ENCODE peak calls at places on chromosomes 12 and 14, in six cellular contexts. E is SK-N-SH, J is transverse colon, R is uterus, V is GM23248, Q is PC-3. A is an unnamed sample.

GRCh38 chr14:39442293-39442692 is 10.1 kb upstream of the FBXO33 start:
- DNase-seq in E (no peak), J (no peak), R (peak; percentile 11), V (no peak), Q (no peak), A (no peak)

GRCh38 chr12:46368684-46369083 is 3.9 kb downstream of the SLC38A2 start:
- DNase-seq in E (no peak), J (no peak), R (no peak), V (no peak), Q (no peak), A (no peak)

GRCh38 chr14:53109028-53109687 is 44.0 kb downstream of the DDHD1 start:
- DNase-seq in E (no peak), J (peak; percentile 35), R (no peak), V (peak; percentile 54), Q (no peak), A (no peak)

GRCh38 chr14:29810657-29811056 is 117.0 kb downstream of the PRKD1 start:
- DNase-seq in E (no peak), J (no peak), R (no peak), V (peak; percentile 26), Q (peak; percentile 22), A (no peak)

GRCh38 chr14:56659361-56659760 is 79.8 kb downstream of the TMEM260 start:
- DNase-seq in E (no peak), J (no peak), R (no peak), V (no peak), Q (no peak), A (no peak)

GRCh38 chr12:32302218-32302826 is 97.0 kb upstream of the FGD4 start:
- DNase-seq in E (peak; percentile 55), J (peak; percentile 17), R (no peak), V (peak; percentile 45), Q (peak; percentile 58), A (no peak)

GRCh38 chr12:105449406-105449805 is 118.9 kb downstream of the C12orf75 start:
- DNase-seq in E (no peak), J (no peak), R (no peak), V (no peak), Q (no peak), A (no peak)

GRCh38 chr12:48681416-48681737 is 661 bp downstream of the KANSL2 start:
- DNase-seq in E (peak; percentile 51), J (no peak), R (no peak), V (peak; percentile 59), Q (peak; percentile 11), A (no peak)

GRCh38 chr12:105358789-105359188 is 28.3 kb downstream of the C12orf75 start:
- DNase-seq in E (no peak), J (no peak), R (no peak), V (no peak), Q (no peak), A (no peak)

GRCh38 chr14:69354383-69355154 is 43.5 kb downstream of the ERH start:
- DNase-seq in E (no peak), J (peak; percentile 75), R (no peak), V (no peak), Q (no peak), A (no peak)

GRCh38 chr14:103362780-103363179 is 22.4 kb upstream of the MARK3 start:
- DNase-seq in E (no peak), J (no peak), R (no peak), V (peak; percentile 35), Q (peak; percentile 55), A (no peak)

GRCh38 chr12:57755194-57755453 is 221 bp downstream of the MARCHF9 start:
- DNase-seq in E (no peak), J (no peak), R (no peak), V (no peak), Q (no peak), A (no peak)

GRCh38 chr12:124454352-124454725 is 113.1 kb downstream of the NCOR2 start:
- DNase-seq in E (no peak), J (no peak), R (no peak), V (no peak), Q (no peak), A (no peak)

GRCh38 chr12:130053641-130054040 is 108.6 kb upstream of the FZD10 start:
- DNase-seq in E (no peak), J (no peak), R (no peak), V (no peak), Q (no peak), A (no peak)

GRCh38 chr12:65881965-65882413 is 57.7 kb downstream of the HMGA2 start:
- DNase-seq in E (no peak), J (peak; percentile 47), R (peak; percentile 75), V (peak; percentile 81), Q (no peak), A (no peak)

GRCh38 chr12:93883436-93884154 is 206.4 kb downstream of the CRADD start:
- DNase-seq in E (no peak), J (no peak), R (no peak), V (peak; percentile 91), Q (peak; percentile 19), A (no peak)

GRCh38 chr12:83864064-83864463 is 1048.5 kb downstream of the SLC6A15 start:
- DNase-seq in E (no peak), J (no peak), R (no peak), V (no peak), Q (peak; percentile 83), A (no peak)

GRCh38 chr14:68934034-68934433 is 45.1 kb downstream of the ACTN1 start:
- DNase-seq in E (no peak), J (no peak), R (no peak), V (no peak), Q (no peak), A (no peak)

GRCh38 chr14:100132161-100132902 is 27.1 kb downstream of the DEGS2 start:
- DNase-seq in E (peak; percentile 58), J (no peak), R (peak; percentile 75), V (peak; percentile 97), Q (no peak), A (no peak)

GRCh38 chr12:63419119-63419518 is 249.2 kb downstream of the DPY19L2 start:
- DNase-seq in E (no peak), J (peak; percentile 12), R (no peak), V (no peak), Q (peak; percentile 73), A (no peak)

GRCh38 chr14:50675597-50675996 is 7.5 kb upstream of the SAV1 start:
- DNase-seq in E (no peak), J (no peak), R (no peak), V (peak; percentile 20), Q (peak; percentile 62), A (no peak)

GRCh38 chr14:24095196-24096068 is 1.3 kb downstream of the PCK2 start:
- DNase-seq in E (peak; percentile 78), J (peak; percentile 92), R (peak; percentile 43), V (peak; percentile 77), Q (no peak), A (no peak)

GRCh38 chr12:27578689-27579372 is 54.8 kb downstream of the PPFIBP1 start:
- DNase-seq in E (no peak), J (no peak), R (no peak), V (no peak), Q (no peak), A (no peak)

GRCh38 chr14:56585461-56586084 is 6.0 kb downstream of the TMEM260 start:
- DNase-seq in E (no peak), J (no peak), R (no peak), V (no peak), Q (peak; percentile 99), A (no peak)

GRCh38 chr12:31203261-31203660 is 122.7 kb downstream of the SINHCAF start:
- DNase-seq in E (no peak), J (no peak), R (no peak), V (no peak), Q (peak; percentile 75), A (no peak)

GRCh38 chr14:33218030-33218429 is 279.4 kb downstream of the NPAS3 start:
- DNase-seq in E (no peak), J (no peak), R (no peak), V (no peak), Q (no peak), A (no peak)

GRCh38 chr12:48925218-48925871 is at the start of gene FKBP11:
- DNase-seq in E (peak; percentile 74), J (peak; percentile 78), R (peak; percentile 57), V (peak; percentile 84), Q (no peak), A (no peak)

GRCh38 chr12:67042697-67043131 is 226.4 kb upstream of the CAND1 start:
- DNase-seq in E (no peak), J (no peak), R (no peak), V (peak; percentile 1), Q (peak; percentile 69), A (no peak)

GRCh38 chr12:72323881-72324280 is 51.7 kb downstream of the TRHDE start:
- DNase-seq in E (no peak), J (no peak), R (no peak), V (peak; percentile 26), Q (no peak), A (no peak)

GRCh38 chr12:47032644-47033043 is 46.8 kb upstream of the PCED1B start:
- DNase-seq in E (peak; percentile 3), J (no peak), R (no peak), V (peak; percentile 81), Q (peak; percentile 78), A (no peak)

GRCh38 chr12:6033546-6033945 is 88.5 kb upstream of the ANO2 start:
- DNase-seq in E (no peak), J (no peak), R (no peak), V (no peak), Q (no peak), A (no peak)

GRCh38 chr14:101546706-101547105 is 14.6 kb upstream of the DIO3 start:
- DNase-seq in E (no peak), J (no peak), R (no peak), V (no peak), Q (no peak), A (no peak)

GRCh38 chr12:11496157-11496851 is 100.9 kb upstream of the PRB2 start:
- DNase-seq in E (no peak), J (no peak), R (no peak), V (no peak), Q (no peak), A (no peak)
- H3K27me3 ChIP-seq in E (no peaks in the 10 kb centered on the region), J (peaks cover 12% of the 10 kb centered on the region), R (no peaks in the 10 kb centered on the region), V (peaks cover 11% of the 10 kb centered on the region), Q (no peaks in the 10 kb centered on the region), A (no peaks in the 10 kb centered on the region)

DNA sequence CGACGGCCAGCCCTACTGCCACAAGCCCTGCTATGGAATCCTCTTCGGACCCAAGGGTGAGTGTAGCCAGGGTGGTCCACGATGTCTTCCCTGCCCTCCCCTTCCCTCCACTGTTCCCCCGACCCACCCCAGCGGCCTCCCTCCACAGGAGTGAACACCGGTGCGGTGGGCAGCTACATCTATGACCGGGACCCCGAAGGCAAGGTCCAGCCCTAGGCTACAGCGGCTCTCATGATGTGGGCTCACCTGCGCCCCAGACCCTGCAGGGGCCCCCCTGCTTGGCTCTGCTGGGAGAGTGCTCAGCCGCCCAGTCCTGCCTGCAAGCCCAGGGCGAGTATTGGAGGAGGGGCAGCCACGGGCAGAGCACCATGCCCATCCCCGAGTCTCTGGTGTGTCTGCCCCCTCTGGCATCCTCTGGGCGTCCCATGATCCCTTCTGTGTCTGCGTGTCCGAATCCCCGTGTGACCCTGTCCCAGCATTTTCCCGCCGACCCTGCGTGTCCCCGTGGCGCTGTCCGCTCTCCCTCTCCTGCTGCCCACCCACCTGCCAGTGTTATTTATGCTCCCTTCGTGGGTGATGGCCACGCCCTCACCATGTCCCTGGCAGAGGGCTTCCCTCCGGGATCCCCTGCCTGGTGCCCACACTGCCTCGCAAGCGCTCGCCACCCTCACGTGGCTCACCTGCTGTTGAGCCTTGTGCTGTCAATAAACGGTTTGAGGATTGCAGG is 5.0 kb downstream of the CRIP2 start:
- DNase-seq in E (no peak), J (no peak), R (no peak), V (no peak), Q (no peak), A (no peak)
- H3K27me3 ChIP-seq in E (no peaks in the 10 kb centered on the region), J (peaks cover 57% of the 10 kb centered on the region), R (no peaks in the 10 kb centered on the region), V (no peaks in the 10 kb centered on the region), Q (no peaks in the 10 kb centered on the region), A (peaks cover 4% of the 10 kb centered on the region)

GRCh38 chr12:1826867-1827705 is 6.7 kb downstream of the LRTM2 start:
- DNase-seq in E (no peak), J (no peak), R (no peak), V (no peak), Q (no peak), A (no peak)
- H3K27me3 ChIP-seq in E (no peaks in the 10 kb centered on the region), J (peaks cover 54% of the 10 kb centered on the region), R (no peaks in the 10 kb centered on the region), V (peaks cover 41% of the 10 kb centered on the region), Q (peaks cover 36% of the 10 kb centered on the region), A (peaks cover 5% of the 10 kb centered on the region)

GRCh38 chr14:70789961-70790360 is 19.4 kb downstream of the MAP3K9 start:
- DNase-seq in E (no peak), J (no peak), R (no peak), V (no peak), Q (no peak), A (no peak)
- H3K27me3 ChIP-seq in E (no peaks in the 10 kb centered on the region), J (no peaks in the 10 kb centered on the region), R (no peaks in the 10 kb centered on the region), V (peaks cover 12% of the 10 kb centered on the region), Q (no peaks in the 10 kb centered on the region), A (no peaks in the 10 kb centered on the region)

A was measured in vagina.